ENCODE peak calls at places on chromosome 22, in eight cellular contexts. L, W, I, D, P, T, F and C are unnamed samples.

GRCh38 chr22:25567305-25567704 is 2.8 kb downstream of the GRK3 start:
- DNase-seq in I (no peak), D (no peak), T (no peak), F (no peak), P (no peak), W (no peak), L (no peak), C (no peak)

GRCh38 chr22:29824677-29825076 is 13.4 kb downstream of the ASCC2 start:
- DNase-seq in L (no peak), F (no peak), P (no peak), T (no peak), D (peak; percentile 94), W (no peak), I (no peak), C (no peak)

GRCh38 chr22:44032126-44032730 is 8.1 kb downstream of the PARVB start:
- DNase-seq in I (no peak), L (no peak), W (no peak), T (no peak), F (no peak), D (no peak), P (no peak), C (no peak)

GRCh38 chr22:19641983-19642451 is 72.3 kb upstream of the SEPTIN5 start:
- DNase-seq in F (no peak), D (no peak), T (no peak), W (no peak), P (no peak), L (no peak), I (no peak), C (no peak)

GRCh38 chr22:44449061-44449682 is 48.9 kb downstream of the RTL6 start:
- DNase-seq in F (no peak), D (no peak), I (no peak), P (no peak), T (no peak), W (no peak), L (no peak), C (no peak)

GRCh38 chr22:46592390-46592872 is 27.8 kb upstream of the GRAMD4 start:
- DNase-seq in P (no peak), I (peak; percentile 58), D (no peak), L (no peak), W (no peak), F (no peak), T (peak; percentile 32), C (no peak)

GRCh38 chr22:46090051-46090591 is 60.2 kb upstream of the PPARA start:
- DNase-seq in T (no peak), L (no peak), W (no peak), F (no peak), P (no peak), D (peak; percentile 85), I (no peak), C (no peak)

GRCh38 chr22:21028277-21029251 is 3.8 kb downstream of the SLC7A4 start:
- DNase-seq in F (no peak), W (no peak), L (peak; percentile 56), P (no peak), D (no peak), I (no peak), T (no peak), C (no peak)

GRCh38 chr22:27668828-27669797 is 132.4 kb downstream of the MN1 start:
- DNase-seq in W (no peak), D (no peak), T (no peak), L (peak; percentile 73), F (no peak), I (no peak), P (no peak), C (no peak)

GRCh38 chr22:31896472-31896871 is 47.9 kb upstream of the YWHAH start:
- DNase-seq in D (no peak), T (no peak), I (no peak), L (no peak), W (no peak), P (no peak), F (no peak), C (no peak)

GRCh38 chr22:29139965-29140782 is 65.5 kb upstream of the EMID1 start:
- DNase-seq in T (no peak), L (no peak), I (no peak), P (no peak), D (no peak), W (no peak), F (no peak), C (no peak)